ENCODE peak calls at places on chromosomes 4 and X, in four cellular contexts. Q is HCT116, P is HepG2, W is SK-N-SH. A is an unnamed sample.

GRCh38 chrX:85244411-85245210 is 820 bp downstream of the ZNF711 start:
- DNase-seq in P (no peak), Q (no peak), W (peak; percentile 60), A (no peak)

GRCh38 chrX:1481636-1482529 is 29.2 kb upstream of the ASMTL start:
- DNase-seq in Q (peak; percentile 73), W (no peak), P (peak; percentile 95), A (peak; percentile 33)

GRCh38 chr4:106046083-106046482 is 150.8 kb downstream of the NPNT start:
- DNase-seq in P (no peak), Q (no peak), W (no peak), A (no peak)

GRCh38 chr4:183600189-183600685 is 58.7 kb downstream of the RWDD4 start:
- DNase-seq in Q (no peak), P (peak; percentile 20), W (no peak), A (peak; percentile 49)

GRCh38 chr4:144894525-144894924 is 203.5 kb downstream of the ANAPC10 start:
- DNase-seq in P (no peak), W (no peak), Q (peak; percentile 46), A (no peak)

GRCh38 chrX:111100191-111100590 is 4.2 kb downstream of the PAK3 start:
- DNase-seq in Q (peak; percentile 10), P (peak; percentile 8), W (peak; percentile 69), A (peak; percentile 50)

GRCh38 chr4:94126669-94127068 is 81.0 kb upstream of the SMARCAD1 start:
- DNase-seq in P (peak; percentile 3), Q (peak; percentile 15), W (peak; percentile 40), A (no peak)

GRCh38 chrX:10356979-10357378 is 200.2 kb downstream of the CLCN4 start:
- DNase-seq in Q (no peak), W (no peak), P (no peak), A (no peak)

GRCh38 chr4:148344382-148344781 is 97.8 kb downstream of the NR3C2 start:
- DNase-seq in W (no peak), Q (no peak), P (no peak), A (no peak)

GRCh38 chr4:157270108-157270507 is 49.6 kb downstream of the GRIA2 start:
- DNase-seq in P (no peak), W (no peak), Q (no peak), A (no peak)

GRCh38 chr4:137065306-137065705 is 467.0 kb downstream of the PCDH18 start:
- DNase-seq in P (no peak), Q (no peak), W (no peak), A (no peak)

GRCh38 chrX:83934220-83934619 is 73.3 kb downstream of the CYLC1 start:
- DNase-seq in Q (no peak), W (no peak), P (no peak), A (no peak)

GRCh38 chr4:153064571-153064970 is 128.4 kb downstream of the FHDC1 start:
- DNase-seq in Q (no peak), P (no peak), W (peak; percentile 11), A (no peak)

GRCh38 chr4:72858328-72858727 is 211.2 kb downstream of the COX18 start:
- DNase-seq in Q (no peak), P (no peak), W (no peak), A (no peak)

GRCh38 chrX:42107495-42108139 is 184.3 kb upstream of the CASK start:
- DNase-seq in P (no peak), Q (no peak), W (no peak), A (no peak)

GRCh38 chr4:4390521-4391240 is 3.8 kb downstream of the NSG1 start:
- DNase-seq in W (no peak), Q (no peak), P (no peak), A (no peak)

GRCh38 chrX:24242649-24243556 is 71.0 kb downstream of the SUPT20HL2 start:
- DNase-seq in W (no peak), P (peak; percentile 9), Q (no peak), A (no peak)

GRCh38 chr4:28151314-28151713 is 1290.7 kb downstream of the STIM2 start:
- DNase-seq in W (no peak), P (no peak), Q (no peak), A (no peak)

GRCh38 chr4:140243345-140243753 is 89.4 kb upstream of the MAML3 start:
- DNase-seq in W (no peak), P (no peak), Q (no peak), A (no peak)

GRCh38 chr4:170388255-170388654 is 298.5 kb upstream of the AADAT start:
- DNase-seq in Q (no peak), P (no peak), W (no peak), A (no peak)

GRCh38 chrX:96721398-96721797 is 36.8 kb downstream of the DIAPH2 start:
- DNase-seq in P (peak; percentile 65), Q (no peak), W (no peak), A (no peak)

GRCh38 chrX:69182818-69183375 is 17.6 kb upstream of the PJA1 start:
- DNase-seq in P (no peak), W (no peak), Q (no peak), A (no peak)

GRCh38 chr4:168705121-168705520 is 208.3 kb downstream of the PALLD start:
- DNase-seq in P (no peak), Q (no peak), W (no peak), A (no peak)

GRCh38 chr4:142743071-142743825 is 102.9 kb downstream of the INPP4B start:
- DNase-seq in W (no peak), Q (no peak), P (no peak), A (no peak)

GRCh38 chr4:148999924-149000323 is 557.7 kb upstream of the NR3C2 start:
- DNase-seq in P (no peak), W (no peak), Q (no peak), A (no peak)

GRCh38 chrX:122115604-122116003 is 1068.2 kb downstream of the GLUD2 start:
- DNase-seq in P (peak; percentile 32), Q (no peak), W (no peak), A (no peak)

GRCh38 chrX:23904096-23904495 is 3.6 kb downstream of the APOO start:
- DNase-seq in W (no peak), Q (no peak), P (no peak), A (no peak)

GRCh38 chr4:179307297-179308136 is 1865.3 kb upstream of the AGA start:
- DNase-seq in W (peak; percentile 34), P (peak; percentile 24), Q (peak; percentile 42), A (peak; percentile 85)

GRCh38 chr4:6779667-6780565 is 2.6 kb upstream of the KIAA0232 start:
- DNase-seq in P (peak; percentile 62), W (no peak), Q (no peak), A (peak; percentile 19)

GRCh38 chrX:63503541-63503940 is 152.4 kb upstream of the SPIN4 start:
- DNase-seq in Q (no peak), P (no peak), W (no peak), A (no peak)

GRCh38 chr4:180532691-180533090 is 1710.5 kb upstream of the TENM3 start:
- DNase-seq in Q (no peak), P (no peak), W (no peak), A (no peak)

GRCh38 chr4:143286733-143287570 is 49.7 kb upstream of the GAB1 start:
- DNase-seq in W (no peak), Q (no peak), P (no peak), A (no peak)

GRCh38 chr4:152278505-152279301 is 257.2 kb downstream of the FBXW7 start:
- DNase-seq in Q (no peak), P (no peak), W (no peak), A (no peak)

GRCh38 chr4:15194520-15194919 is 192.2 kb downstream of the CPEB2 start:
- DNase-seq in W (no peak), P (no peak), Q (no peak), A (no peak)

GRCh38 chr4:31016322-31017061 is 296.3 kb downstream of the PCDH7 start:
- DNase-seq in P (no peak), W (no peak), Q (no peak), A (no peak)

DNA sequence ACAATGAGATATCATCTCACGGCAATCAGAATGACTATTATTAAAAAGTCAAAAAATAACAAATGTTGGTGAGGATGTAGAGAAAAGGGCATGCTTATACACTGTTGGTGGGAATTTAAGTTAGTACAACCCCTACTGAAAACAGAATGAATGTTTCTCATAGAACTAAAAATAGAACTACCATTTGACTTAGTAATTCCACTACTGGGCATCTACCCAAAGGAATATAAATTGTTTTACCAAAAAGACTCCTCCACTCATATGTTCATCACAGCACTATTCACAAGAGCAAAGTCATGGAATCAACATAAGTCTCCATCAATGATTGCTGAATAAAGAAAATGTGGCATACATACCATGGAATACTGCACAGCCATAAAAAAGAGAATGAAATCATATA is 278.1 kb upstream of the ARSJ start:
- DNase-seq in Q (no peak), P (no peak), W (no peak), A (no peak)
- TF ChIP-seq SIN3A in Q (no peak), P (no peak), W (no peak), A (no peak)

GRCh38 chrX:331145-331771 is 12.7 kb upstream of the GTPBP6 start:
- DNase-seq in Q (no peak), P (no peak), W (peak; percentile 69), A (no peak)

GRCh38 chrX:330726-331144 is 12.1 kb upstream of the GTPBP6 start:
- DNase-seq in W (peak; percentile 56), P (no peak), Q (no peak), A (no peak)

GRCh38 chrX:329291-329910 is 10.8 kb upstream of the GTPBP6 start:
- DNase-seq in Q (no peak), P (no peak), W (no peak), A (no peak)

GRCh38 chrX:323721-324628 is 5.4 kb upstream of the GTPBP6 start:
- DNase-seq in W (peak; percentile 66), P (peak; percentile 68), Q (peak; percentile 67), A (no peak)

DNA sequence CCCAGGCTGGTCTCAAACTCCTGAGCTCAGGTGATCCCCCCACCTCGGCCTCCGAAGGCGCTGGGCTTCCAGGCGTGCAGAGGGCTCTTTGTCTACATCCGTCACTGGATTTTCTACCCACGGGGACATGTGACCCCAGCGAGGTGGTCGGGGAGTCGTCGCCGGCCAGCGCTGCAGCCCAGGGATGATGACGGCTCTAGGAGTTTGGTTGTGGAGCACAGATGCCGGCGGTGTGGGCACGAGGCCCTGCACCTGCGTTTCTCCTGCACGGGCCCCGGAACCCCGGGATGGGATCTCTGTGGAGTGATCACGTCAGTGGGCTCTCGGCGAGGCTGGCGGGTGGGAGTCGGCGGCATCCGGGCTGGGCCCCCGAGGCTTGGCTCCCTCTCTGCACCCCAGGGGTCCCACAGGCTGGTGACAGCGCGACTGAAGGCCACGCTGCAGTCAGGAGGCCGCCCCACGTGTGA is 9.1 kb upstream of the GTPBP6 start:
- DNase-seq in W (no peak), Q (no peak), P (no peak), A (no peak)
- TF ChIP-seq SIN3A in W (no peak), Q (no peak), P (no peak), A (no peak)

DNA sequence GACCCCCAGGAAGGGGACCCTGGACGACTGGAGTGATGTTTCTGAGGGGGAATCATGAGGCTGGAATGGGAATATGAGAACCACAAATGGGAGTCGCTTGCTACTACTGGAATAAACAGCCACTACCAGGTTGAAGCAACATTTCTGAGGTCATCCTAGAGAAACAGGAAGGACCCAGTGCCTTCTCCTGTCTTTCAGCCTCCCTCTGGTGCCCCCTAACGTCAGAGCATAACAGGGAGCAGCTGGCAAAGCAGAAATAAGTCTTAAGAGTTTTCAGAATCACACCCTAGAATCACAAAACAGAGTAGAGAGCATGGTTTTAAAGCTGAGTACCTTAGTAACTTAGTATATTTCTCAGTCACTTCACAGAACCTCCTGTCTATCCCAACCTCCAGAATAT is 347.8 kb upstream of the PITX2 start:
- DNase-seq in W (no peak), P (peak; percentile 49), Q (peak; percentile 65), A (peak; percentile 49)
- TF ChIP-seq SIN3A in W (no peak), P (no peak), Q (no peak), A (no peak)

GRCh38 chr4:117699595-117699994 is 334.7 kb upstream of the NDST3 start:
- DNase-seq in Q (no peak), P (no peak), W (no peak), A (no peak)

GRCh38 chr4:117702353-117702752 is 331.9 kb upstream of the NDST3 start:
- DNase-seq in Q (no peak), P (no peak), W (no peak), A (no peak)

GRCh38 chr4:117700111-117700892 is 334.0 kb upstream of the NDST3 start:
- DNase-seq in W (no peak), Q (peak; percentile 12), P (peak; percentile 5), A (no peak)
- TF ChIP-seq SIN3A in W (no peak), Q (no peak), P (no peak), A (no peak)

A was measured in H1.